ENCODE peak calls at places on chromosomes 6 and 20, in four cellular contexts. One of them, this sample, is unnamed.

GRCh38 chr20:62064788-62065668 is 653 bp downstream of the TAF4 start:
- DNase-seq in HepG2: no peak
- DNase-seq in K562: peak
- DNase-seq in GM12878: no peak
- DNase-seq in this sample: no peak

GRCh38 chr20:38181207-38181693 is 16.2 kb upstream of the TGM2 start:
- DNase-seq in HepG2: no peak
- DNase-seq in K562: no peak
- DNase-seq in GM12878: peak
- DNase-seq in this sample: no peak

GRCh38 chr6:1399085-1399780 is 9.9 kb downstream of the FOXF2 start:
- DNase-seq in HepG2: no peak
- DNase-seq in K562: no peak
- DNase-seq in GM12878: no peak
- DNase-seq in this sample: no peak

GRCh38 chr20:57000441-57000968 is 265.9 kb downstream of the BMP7 start:
- DNase-seq in HepG2: no peak
- DNase-seq in K562: no peak
- DNase-seq in GM12878: no peak
- DNase-seq in this sample: no peak

GRCh38 chr20:50234288-50234687 is 43.7 kb downstream of the CEBPB start:
- DNase-seq in HepG2: no peak
- DNase-seq in K562: no peak
- DNase-seq in GM12878: no peak
- DNase-seq in this sample: no peak

GRCh38 chr6:10682319-10682988 is 12.0 kb downstream of the C6orf52 start:
- DNase-seq in HepG2: no peak
- DNase-seq in K562: no peak
- DNase-seq in GM12878: no peak
- DNase-seq in this sample: no peak

GRCh38 chr6:15574023-15574422 is 88.8 kb downstream of the DTNBP1 start:
- DNase-seq in HepG2: no peak
- DNase-seq in K562: no peak
- DNase-seq in GM12878: no peak
- DNase-seq in this sample: no peak

GRCh38 chr6:95923518-95923917 is 92.3 kb upstream of the FUT9 start:
- DNase-seq in HepG2: peak
- DNase-seq in K562: peak
- DNase-seq in GM12878: no peak
- DNase-seq in this sample: peak

GRCh38 chr6:113847435-113847834 is 9.7 kb upstream of the MARCKS start:
- DNase-seq in HepG2: no peak
- DNase-seq in K562: no peak
- DNase-seq in GM12878: no peak
- DNase-seq in this sample: no peak

GRCh38 chr20:52972965-52973819 is 1.0 kb downstream of the TSHZ2 start:
- DNase-seq in HepG2: no peak
- DNase-seq in K562: no peak
- DNase-seq in GM12878: no peak
- DNase-seq in this sample: peak

GRCh38 chr6:112269165-112269564 is 14.8 kb upstream of the LAMA4 start:
- DNase-seq in HepG2: no peak
- DNase-seq in K562: no peak
- DNase-seq in GM12878: no peak
- DNase-seq in this sample: peak
- TF ChIP-seq TARDBP in HepG2: no peak
- TF ChIP-seq TARDBP in K562: no peak
- TF ChIP-seq TARDBP in GM12878: no peak
- TF ChIP-seq TARDBP in this sample: no peak

GRCh38 chr6:8758412-8758811 is 323.1 kb upstream of the SLC35B3 start:
- DNase-seq in HepG2: no peak
- DNase-seq in K562: no peak
- DNase-seq in GM12878: no peak
- DNase-seq in this sample: no peak

GRCh38 chr6:8764733-8765132 is 329.4 kb upstream of the SLC35B3 start:
- DNase-seq in HepG2: no peak
- DNase-seq in K562: no peak
- DNase-seq in GM12878: no peak
- DNase-seq in this sample: no peak

DNA sequence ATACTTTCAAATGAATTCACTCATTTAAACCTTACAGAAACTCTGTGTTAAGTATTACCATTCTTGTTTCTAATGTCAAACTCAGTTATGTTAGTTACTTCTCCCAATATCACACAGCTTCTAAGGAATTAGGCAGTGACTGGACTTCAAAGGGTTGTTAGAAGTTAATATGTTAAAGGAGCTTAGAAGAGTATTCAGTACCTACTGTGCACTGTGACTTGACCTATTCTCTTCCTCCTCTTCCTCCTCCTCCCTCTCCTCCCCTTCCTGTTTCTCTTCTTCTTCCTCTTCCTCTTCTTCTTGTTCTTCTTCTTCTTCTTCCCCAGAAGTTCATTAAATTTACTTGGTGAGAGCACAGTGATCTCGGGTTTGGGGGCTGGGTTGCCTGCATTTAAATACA is 325.6 kb upstream of the SLC35B3 start:
- DNase-seq in HepG2: no peak
- DNase-seq in K562: no peak
- DNase-seq in GM12878: no peak
- DNase-seq in this sample: no peak
- TF ChIP-seq FOXM1 in HepG2: no peak
- TF ChIP-seq FOXM1 in K562: no peak
- TF ChIP-seq FOXM1 in GM12878: no peak
- TF ChIP-seq FOXM1 in this sample: no peak

GRCh38 chr6:56831334-56831733 is 123.6 kb upstream of the BEND6 start:
- DNase-seq in HepG2: no peak
- DNase-seq in K562: no peak
- DNase-seq in GM12878: no peak
- DNase-seq in this sample: no peak
- TF ChIP-seq TARDBP in HepG2: no peak
- TF ChIP-seq TARDBP in K562: no peak
- TF ChIP-seq TARDBP in GM12878: no peak
- TF ChIP-seq TARDBP in this sample: no peak

GRCh38 chr6:37200085-37200484 is 30.1 kb downstream of the PIM1 start:
- DNase-seq in HepG2: no peak
- DNase-seq in K562: no peak
- DNase-seq in GM12878: no peak
- DNase-seq in this sample: no peak
- TF ChIP-seq FOXM1 in HepG2: no peak
- TF ChIP-seq FOXM1 in K562: no peak
- TF ChIP-seq FOXM1 in GM12878: no peak
- TF ChIP-seq FOXM1 in this sample: no peak

This sample was measured in HEK293T.